ENCODE peak calls at places on chromosomes 6 and 20, in six cellular contexts. P is fibroblast of lung, V is lung, M is Peyer's patch, Z is breast epithelium, B is psoas muscle. T is an unnamed sample.

GRCh38 chr6:31308050-31308844 is 36.4 kb upstream of the HLA-C start:
- DNase-seq in Z (peak), V (peak), M (peak), P (no peak), B (peak), T (no peak)

GRCh38 chr6:27761391-27761790 is 150.8 kb downstream of the OR2B2 start:
- DNase-seq in P (peak), M (no peak), B (no peak), V (no peak), Z (no peak), T (no peak)

GRCh38 chr6:36574679-36575078 is 19.5 kb upstream of the SRSF3 start:
- DNase-seq in M (no peak), P (no peak), V (no peak), B (no peak), Z (no peak), T (no peak)

GRCh38 chr6:119284861-119285521 is 64.6 kb downstream of the MAN1A1 start:
- DNase-seq in Z (no peak), M (no peak), B (no peak), P (no peak), V (no peak), T (no peak)

GRCh38 chr6:18507561-18507960 is 120.4 kb downstream of the RNF144B start:
- DNase-seq in B (no peak), P (no peak), V (no peak), M (no peak), Z (no peak), T (no peak)

GRCh38 chr6:13660893-13661292 is 45.8 kb downstream of the NOL7 start:
- DNase-seq in P (no peak), Z (no peak), M (no peak), B (no peak), V (no peak), T (no peak)

GRCh38 chr6:119128252-119128912 is 49.9 kb upstream of the FAM184A start:
- DNase-seq in P (peak), B (no peak), V (no peak), M (no peak), Z (no peak), T (no peak)

GRCh38 chr6:161584051-161584450 is 310.2 kb upstream of the AGPAT4 start:
- DNase-seq in M (no peak), V (no peak), P (peak), B (no peak), Z (no peak), T (no peak)

GRCh38 chr20:49699200-49699992 is 14.3 kb downstream of the B4GALT5 start:
- DNase-seq in V (no peak), B (no peak), M (no peak), Z (no peak), P (peak), T (no peak)

GRCh38 chr6:4491501-4492260 is 284.5 kb upstream of the CDYL start:
- DNase-seq in V (no peak), M (no peak), B (no peak), Z (no peak), P (peak), T (no peak)

GRCh38 chr20:63061051-63061531 is 54.3 kb upstream of the BHLHE23 start:
- DNase-seq in M (peak), V (no peak), P (no peak), B (peak), Z (peak), T (no peak)

GRCh38 chr6:126127662-126128061 is 141.3 kb downstream of the TRMT11 start:
- DNase-seq in M (no peak), P (no peak), B (no peak), V (no peak), Z (no peak), T (no peak)

GRCh38 chr6:126118934-126119333 is 132.6 kb downstream of the TRMT11 start:
- DNase-seq in M (no peak), P (peak), Z (no peak), V (no peak), B (no peak), T (no peak)

GRCh38 chr6:126118058-126118759 is 131.9 kb downstream of the TRMT11 start:
- DNase-seq in M (no peak), B (no peak), Z (no peak), P (peak), V (no peak), T (peak)

GRCh38 chr6:126117251-126117650 is 130.9 kb downstream of the TRMT11 start:
- DNase-seq in B (no peak), M (no peak), Z (no peak), P (no peak), V (no peak), T (no peak)

GRCh38 chr6:126123226-126123625 is 136.9 kb downstream of the TRMT11 start:
- DNase-seq in V (no peak), Z (no peak), M (no peak), B (no peak), P (no peak), T (no peak)
- H3K4me3 ChIP-seq in V (no peak), Z (no peak), M (no peak), B (no peak), P (no peak), T (no peak)

GRCh38 chr20:64177420-64177783 is 13.2 kb downstream of the MYT1 start:
- DNase-seq in V (no peak), Z (no peak), P (no peak), B (no peak), M (no peak), T (no peak)
- H3K4me3 ChIP-seq in V (no peak), Z (no peak), P (no peak), B (no peak), M (no peak), T (no peak)

GRCh38 chr6:37695857-37696219 is 1.8 kb downstream of the MDGA1 start:
- DNase-seq in Z (no peak), M (no peak), P (peak), B (no peak), V (no peak), T (no peak)

GRCh38 chr6:37693546-37694250 is 4.0 kb downstream of the MDGA1 start:
- DNase-seq in V (no peak), P (no peak), M (no peak), Z (no peak), B (no peak), T (no peak)

GRCh38 chr6:37696220-37696840 is 1.4 kb downstream of the MDGA1 start:
- DNase-seq in Z (no peak), V (no peak), M (no peak), B (no peak), P (peak), T (no peak)

GRCh38 chr6:37694259-37694658 is 3.4 kb downstream of the MDGA1 start:
- DNase-seq in M (no peak), P (no peak), Z (no peak), V (no peak), B (no peak), T (no peak)

DNA sequence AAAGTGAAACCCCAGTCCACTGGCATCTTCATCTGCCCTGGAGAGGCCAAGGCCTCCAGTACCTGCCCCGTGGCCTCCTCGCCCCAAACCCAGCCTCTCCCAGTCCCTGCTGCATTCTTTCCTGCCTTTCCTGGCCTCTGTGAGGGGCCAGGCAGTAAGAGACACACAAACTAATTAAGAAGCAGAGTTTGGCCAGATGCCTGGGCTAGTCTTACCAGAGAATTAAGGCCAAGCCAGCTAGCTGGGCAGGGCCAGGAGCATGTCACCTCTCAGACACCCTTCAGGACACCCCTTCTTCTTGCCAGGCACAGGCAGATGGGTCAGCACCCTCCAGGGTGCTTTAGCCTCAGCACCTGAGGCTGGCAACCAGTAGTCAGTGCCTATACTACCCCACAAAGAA is 2.4 kb downstream of the MDGA1 start:
- DNase-seq in V (no peak), B (no peak), M (no peak), Z (no peak), P (no peak), T (no peak)
- H3K4me3 ChIP-seq in V (no peak), B (peak), M (no peak), Z (no peak), P (peak), T (peak)

GRCh38 chr6:145814501-145815350 is at the start of gene FBXO30:
- DNase-seq in M (peak), V (peak), P (peak), Z (peak), B (peak), T (peak)
- H3K4me3 ChIP-seq in M (peak), V (peak), P (peak), Z (peak), B (peak), T (peak)

GRCh38 chr6:146111864-146112263 is 83.0 kb downstream of the GRM1 start:
- DNase-seq in P (no peak), M (no peak), V (no peak), Z (no peak), B (no peak), T (no peak)
- H3K4me3 ChIP-seq in P (no peak), M (no peak), V (no peak), Z (no peak), B (no peak), T (no peak)